ENCODE peak calls at places on chromosome 10, in seven cellular contexts. R, S, D, O, B, L and V are unnamed samples.

GRCh38 chr10:72784551-72785421 is 92.8 kb downstream of the MCU start:
- DNase-seq in R (no peak), S (no peak), D (peak; percentile 89), O (peak; percentile 78), B (peak; percentile 80), L (peak; percentile 88), V (no peak)

GRCh38 chr10:11095374-11095785 is 77.7 kb downstream of the CELF2 start:
- DNase-seq in R (no peak), S (no peak), D (no peak), O (no peak), B (no peak), L (no peak), V (no peak)

GRCh38 chr10:104435822-104436221 is 82.2 kb downstream of the CFAP58 start:
- DNase-seq in R (peak; percentile 63), S (no peak), D (peak; percentile 89), O (no peak), B (peak; percentile 74), L (no peak), V (no peak)

GRCh38 chr10:50248598-50248997 is 2.7 kb downstream of the ASAH2 start:
- DNase-seq in R (no peak), S (no peak), D (no peak), O (no peak), B (no peak), L (no peak), V (no peak)

GRCh38 chr10:104868231-104868630 is 227.1 kb downstream of the SORCS3 start:
- DNase-seq in R (no peak), S (no peak), D (no peak), O (no peak), B (no peak), L (no peak), V (no peak)

GRCh38 chr10:68561804-68562649 is 1.9 kb downstream of the TET1 start:
- DNase-seq in R (peak; percentile 39), S (peak; percentile 36), D (peak; percentile 52), O (no peak), B (peak; percentile 54), L (no peak), V (no peak)

GRCh38 chr10:102611514-102612095 is 32.7 kb upstream of the TRIM8 start:
- DNase-seq in R (no peak), S (no peak), D (peak; percentile 41), O (no peak), B (peak; percentile 71), L (no peak), V (no peak)

GRCh38 chr10:125204400-125204799 is 44.0 kb upstream of the CTBP2 start:
- DNase-seq in R (no peak), S (no peak), D (no peak), O (no peak), B (no peak), L (no peak), V (no peak)

GRCh38 chr10:133196936-133197758 is 32.9 kb upstream of the UTF1 start:
- DNase-seq in R (no peak), S (no peak), D (no peak), O (no peak), B (no peak), L (no peak), V (no peak)

GRCh38 chr10:131843881-131844284 is 56.9 kb upstream of the PPP2R2D start:
- DNase-seq in R (no peak), S (no peak), D (no peak), O (no peak), B (no peak), L (no peak), V (no peak)

GRCh38 chr10:116027355-116027754 is 245.7 kb downstream of the GFRA1 start:
- DNase-seq in R (no peak), S (no peak), D (no peak), O (no peak), B (no peak), L (no peak), V (no peak)

GRCh38 chr10:131847241-131847783 is 53.5 kb upstream of the PPP2R2D start:
- DNase-seq in R (no peak), S (no peak), D (no peak), O (no peak), B (no peak), L (no peak), V (no peak)

GRCh38 chr10:110642204-110642979 is 1.7 kb upstream of the RBM20 start:
- DNase-seq in R (no peak), S (no peak), D (no peak), O (no peak), B (no peak), L (no peak), V (no peak)

GRCh38 chr10:7544203-7544602 is 122.6 kb downstream of the ITIH5 start:
- DNase-seq in R (no peak), S (no peak), D (no peak), O (no peak), B (no peak), L (no peak), V (peak; percentile 52)

GRCh38 chr10:78199759-78200158 is 166.1 kb downstream of the RPS24 start:
- DNase-seq in R (peak; percentile 54), S (no peak), D (no peak), O (no peak), B (no peak), L (no peak), V (no peak)

GRCh38 chr10:25556457-25556856 is 377.6 kb upstream of the MYO3A start:
- DNase-seq in R (no peak), S (no peak), D (peak; percentile 0), O (no peak), B (peak; percentile 1), L (peak; percentile 38), V (no peak)

GRCh38 chr10:15491856-15492255 is 120.8 kb upstream of the FAM171A1 start:
- DNase-seq in R (no peak), S (no peak), D (peak; percentile 2), O (no peak), B (no peak), L (no peak), V (no peak)

GRCh38 chr10:77445562-77445961 is 192.0 kb downstream of the KCNMA1 start:
- DNase-seq in R (no peak), S (no peak), D (no peak), O (no peak), B (no peak), L (no peak), V (no peak)

GRCh38 chr10:128908109-128908898 is 558.7 kb upstream of the MGMT start:
- DNase-seq in R (no peak), S (no peak), D (no peak), O (no peak), B (no peak), L (no peak), V (no peak)

GRCh38 chr10:7054915-7055314 is 355.9 kb downstream of the SFMBT2 start:
- DNase-seq in R (peak; percentile 15), S (no peak), D (no peak), O (no peak), B (peak; percentile 36), L (no peak), V (no peak)

GRCh38 chr10:129411146-129411705 is 55.8 kb upstream of the MGMT start:
- DNase-seq in R (no peak), S (no peak), D (no peak), O (no peak), B (no peak), L (no peak), V (no peak)

GRCh38 chr10:69890065-69890831 is 88.5 kb downstream of the COL13A1 start:
- DNase-seq in R (no peak), S (no peak), D (no peak), O (peak; percentile 92), B (no peak), L (no peak), V (no peak)

GRCh38 chr10:15370212-15370740 is 813 bp downstream of the FAM171A1 start:
- DNase-seq in R (peak; percentile 48), S (peak; percentile 60), D (peak; percentile 33), O (peak; percentile 36), B (peak; percentile 67), L (no peak), V (peak; percentile 38)

GRCh38 chr10:86079088-86079487 is 287.5 kb downstream of the GRID1 start:
- DNase-seq in R (no peak), S (no peak), D (no peak), O (no peak), B (peak; percentile 1), L (no peak), V (no peak)

GRCh38 chr10:60828489-60828852 is 50.2 kb downstream of the CDK1 start:
- DNase-seq in R (no peak), S (no peak), D (peak; percentile 31), O (no peak), B (peak; percentile 52), L (no peak), V (no peak)

GRCh38 chr10:71358292-71358691 is 38.4 kb upstream of the CDH23 start:
- DNase-seq in R (no peak), S (no peak), D (no peak), O (no peak), B (no peak), L (no peak), V (no peak)

GRCh38 chr10:70364772-70365091 is 17.7 kb downstream of the LRRC20 start:
- DNase-seq in R (no peak), S (no peak), D (no peak), O (no peak), B (no peak), L (no peak), V (no peak)

GRCh38 chr10:116608683-116609594 is 11.8 kb upstream of the PNLIPRP2 start:
- DNase-seq in R (peak; percentile 2), S (no peak), D (no peak), O (no peak), B (no peak), L (no peak), V (no peak)

GRCh38 chr10:132549416-132549815 is 11.8 kb downstream of the INPP5A start:
- DNase-seq in R (no peak), S (no peak), D (no peak), O (no peak), B (no peak), L (no peak), V (no peak)

GRCh38 chr10:12594448-12594944 is 245.1 kb downstream of the CAMK1D start:
- DNase-seq in R (no peak), S (no peak), D (no peak), O (no peak), B (no peak), L (no peak), V (no peak)